ENCODE peak calls at places on chromosomes 5 and 9, in seven cellular contexts. J is A549, R is suprapubic skin, A is HepG2, X is upper lobe of left lung, V is GM12878, P is stomach. D is an unnamed sample. For H3K4me1, the result is how much of the 10 kb centered on the place peaks cover.

GRCh38 chr5:44002381-44002901 is 386.8 kb downstream of the FGF10 start:
- DNase-seq in A (peak), J (peak), V (no peak), X (no peak), P (peak), R (no peak), D (no peak)

GRCh38 chr5:58507715-58508114 is 16.5 kb downstream of the GAPT start:
- DNase-seq in P (no peak), V (no peak), A (no peak), J (no peak), R (no peak), X (no peak), D (no peak)

GRCh38 chr9:126935630-126936029 is 21.0 kb downstream of the RALGPS1 start:
- DNase-seq in P (no peak), J (no peak), A (no peak), V (no peak), X (no peak), R (no peak), D (no peak)

GRCh38 chr5:144575736-144576135 is 405.1 kb downstream of the KCTD16 start:
- DNase-seq in P (no peak), R (no peak), A (no peak), J (no peak), X (no peak), V (no peak), D (no peak)

GRCh38 chr9:110543631-110544051 is 35.9 kb downstream of the SVEP1 start:
- DNase-seq in P (no peak), V (no peak), A (no peak), X (no peak), R (no peak), J (no peak), D (peak)

GRCh38 chr9:99085949-99086948 is 18.7 kb upstream of the TGFBR1 start:
- DNase-seq in P (no peak), R (no peak), J (no peak), A (no peak), X (no peak), V (no peak), D (no peak)

GRCh38 chr5:151079838-151080619 is 805 bp downstream of the TNIP1 start:
- DNase-seq in V (no peak), X (no peak), J (peak), P (no peak), A (no peak), R (no peak), D (no peak)

GRCh38 chr9:130869250-130869649 is 27.4 kb downstream of the QRFP start:
- DNase-seq in P (peak), V (no peak), J (no peak), A (no peak), X (no peak), R (no peak), D (peak)

GRCh38 chr5:61020415-61020814 is 75.4 kb downstream of the NDUFAF2 start:
- DNase-seq in P (no peak), R (no peak), A (peak), J (peak), V (no peak), X (no peak), D (no peak)

GRCh38 chr5:132777209-132778069 is at the start of gene SEPTIN8:
- DNase-seq in X (peak), A (no peak), V (no peak), P (peak), R (no peak), J (peak), D (peak)

GRCh38 chr5:74173260-74173659 is 467.3 kb downstream of the ENC1 start:
- DNase-seq in X (no peak), P (no peak), V (no peak), A (no peak), R (no peak), J (no peak), D (no peak)

GRCh38 chr5:23466401-23466886 is 41.0 kb upstream of the PRDM9 start:
- DNase-seq in A (peak), P (no peak), R (no peak), X (no peak), J (peak), V (no peak), D (no peak)

GRCh38 chr5:7926296-7926695 is 57.3 kb downstream of the MTRR start:
- DNase-seq in P (no peak), R (no peak), V (no peak), J (no peak), X (no peak), A (no peak), D (no peak)

GRCh38 chr5:157562111-157562581 is 13.4 kb downstream of the ADAM19 start:
- DNase-seq in V (no peak), X (no peak), A (no peak), J (no peak), P (no peak), R (no peak), D (no peak)

GRCh38 chr9:73183917-73184861 is 32.5 kb downstream of the ANXA1 start:
- DNase-seq in X (no peak), V (no peak), R (no peak), P (no peak), J (peak), A (peak), D (no peak)

GRCh38 chr5:119358901-119359603 is 3.2 kb downstream of the TNFAIP8 start:
- DNase-seq in X (no peak), A (no peak), J (no peak), V (no peak), P (no peak), R (no peak), D (no peak)

GRCh38 chr5:180253036-180253824 is 38.7 kb downstream of the MAPK9 start:
- DNase-seq in P (no peak), X (no peak), A (no peak), V (no peak), J (peak), R (no peak), D (no peak)

GRCh38 chr9:36960575-36960955 is 73.5 kb downstream of the PAX5 start:
- DNase-seq in X (no peak), J (no peak), V (no peak), A (no peak), R (peak), P (no peak), D (no peak)

GRCh38 chr9:77871483-77871882 is 160.1 kb downstream of the GNAQ start:
- DNase-seq in X (no peak), P (no peak), J (no peak), R (no peak), V (no peak), A (no peak), D (no peak)

GRCh38 chr5:24367211-24367610 is 277.6 kb downstream of the CDH10 start:
- DNase-seq in X (no peak), P (no peak), J (no peak), R (no peak), V (no peak), A (no peak), D (no peak)

GRCh38 chr5:52693279-52693678 is 94.4 kb upstream of the ITGA1 start:
- DNase-seq in P (peak), A (peak), X (no peak), J (peak), V (no peak), R (no peak), D (no peak)

GRCh38 chr5:71907589-71908145 is 188.6 kb downstream of the CARTPT start:
- DNase-seq in A (no peak), R (no peak), V (no peak), P (no peak), J (no peak), X (no peak), D (no peak)

GRCh38 chr9:97625620-97626019 is 7.5 kb downstream of the TSTD2 start:
- DNase-seq in R (no peak), X (no peak), P (no peak), J (no peak), A (no peak), V (no peak), D (no peak)

GRCh38 chr9:97632406-97632991 is 669 bp downstream of the TSTD2 start:
- DNase-seq in A (no peak), J (no peak), P (peak), R (peak), X (no peak), V (no peak), D (peak)

GRCh38 chr9:97627624-97628023 is 5.5 kb downstream of the TSTD2 start:
- DNase-seq in V (no peak), A (no peak), R (no peak), X (no peak), J (no peak), P (no peak), D (no peak)

GRCh38 chr9:97629136-97629535 is 4.0 kb downstream of the TSTD2 start:
- DNase-seq in J (no peak), V (no peak), X (no peak), P (no peak), A (no peak), R (no peak), D (no peak)

DNA sequence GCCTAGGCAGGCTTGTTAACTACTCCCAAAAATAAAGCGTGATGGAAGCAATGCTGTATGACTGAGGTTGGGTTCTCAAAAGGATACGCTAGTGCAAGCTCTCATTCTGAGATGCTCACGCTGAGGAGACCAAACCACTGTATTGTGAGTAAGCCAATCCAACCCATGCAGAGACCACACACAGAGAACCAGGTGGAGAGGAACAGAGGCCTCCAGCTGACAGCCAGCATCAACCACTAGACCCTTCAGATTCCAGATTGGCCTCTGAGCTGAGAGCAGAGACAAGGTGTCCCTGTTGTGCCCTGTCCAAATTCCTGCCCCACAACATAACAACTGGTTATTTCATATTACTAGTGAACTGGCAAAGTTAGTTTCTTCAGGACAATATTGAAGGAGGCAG is 4.5 kb downstream of the TSTD2 start:
- DNase-seq in P (no peak), A (no peak), X (no peak), V (no peak), R (no peak), J (no peak), D (no peak)
- H3K4me1 ChIP-seq in P (under half), A (under half), X (under half), V (under half), R (under half), J (under half), D (under half)

GRCh38 chr9:111759762-111760639 is 34.7 kb downstream of the SHOC1 start:
- DNase-seq in J (peak), X (no peak), R (no peak), A (peak), P (peak), V (peak), D (no peak)
- TF ChIP-seq EP300 in J (no peak), X (no peak), R (no peak), A (no peak), P (no peak), V (no peak), D (no peak)

DNA sequence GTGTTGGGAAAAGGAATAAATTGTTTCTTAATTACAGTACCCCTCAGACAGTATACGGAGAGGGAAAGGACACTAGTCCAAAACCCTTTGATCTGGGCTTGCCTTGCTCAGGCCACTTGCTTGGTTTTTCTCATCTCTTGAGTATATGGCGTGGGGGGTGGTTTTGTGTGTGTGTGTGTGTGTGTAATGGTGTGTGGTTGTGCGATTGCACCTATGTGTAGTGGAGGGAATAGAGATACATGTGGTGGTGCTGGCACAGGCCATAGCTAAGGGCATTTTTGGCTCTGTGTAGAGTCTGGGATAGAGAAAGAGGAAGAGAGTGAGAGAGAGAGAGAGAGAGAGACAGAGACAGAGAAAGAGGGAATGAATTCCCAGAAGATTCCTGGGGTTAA is 59.0 kb upstream of the TLR4 start:
- DNase-seq in V (no peak), R (no peak), A (no peak), P (no peak), X (no peak), J (no peak), D (no peak)
- TF ChIP-seq POLR2A in V (no peak), R (no peak), A (no peak), P (no peak), X (no peak), J (no peak), D (no peak)

DNA sequence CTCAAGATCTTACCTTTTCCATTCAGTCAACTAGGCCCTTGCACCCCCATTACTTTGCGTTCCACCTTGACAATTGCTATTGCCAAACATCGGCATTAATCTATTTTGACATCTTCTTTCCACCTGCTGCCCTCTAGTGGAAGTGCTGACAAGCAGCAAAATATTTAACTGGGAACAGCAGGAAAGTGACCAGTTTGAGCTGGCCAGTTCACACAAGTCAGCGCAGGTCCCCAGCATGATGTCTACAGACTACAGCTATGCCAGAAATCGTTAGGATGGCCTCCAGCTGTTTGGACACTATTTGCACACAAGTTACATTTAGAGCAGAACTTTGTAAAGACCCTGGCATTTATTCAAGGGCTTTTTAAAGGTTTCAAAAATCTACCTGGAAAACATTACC is 160.1 kb downstream of the GHR start:
- DNase-seq in R (no peak), P (peak), X (no peak), A (peak), J (peak), V (peak), D (no peak)
- H3K4me1 ChIP-seq in R (under half), P (under half), X (under half), A (under half), J (under half), V (under half), D (under half)

GRCh38 chr5:67206381-67207328 is 10.1 kb upstream of the CD180 start:
- DNase-seq in P (peak), V (peak), A (peak), X (no peak), J (peak), R (no peak), D (no peak)
- TF ChIP-seq EP300 in P (no peak), V (peak), A (peak), X (no peak), J (peak), R (no peak), D (no peak)

DNA sequence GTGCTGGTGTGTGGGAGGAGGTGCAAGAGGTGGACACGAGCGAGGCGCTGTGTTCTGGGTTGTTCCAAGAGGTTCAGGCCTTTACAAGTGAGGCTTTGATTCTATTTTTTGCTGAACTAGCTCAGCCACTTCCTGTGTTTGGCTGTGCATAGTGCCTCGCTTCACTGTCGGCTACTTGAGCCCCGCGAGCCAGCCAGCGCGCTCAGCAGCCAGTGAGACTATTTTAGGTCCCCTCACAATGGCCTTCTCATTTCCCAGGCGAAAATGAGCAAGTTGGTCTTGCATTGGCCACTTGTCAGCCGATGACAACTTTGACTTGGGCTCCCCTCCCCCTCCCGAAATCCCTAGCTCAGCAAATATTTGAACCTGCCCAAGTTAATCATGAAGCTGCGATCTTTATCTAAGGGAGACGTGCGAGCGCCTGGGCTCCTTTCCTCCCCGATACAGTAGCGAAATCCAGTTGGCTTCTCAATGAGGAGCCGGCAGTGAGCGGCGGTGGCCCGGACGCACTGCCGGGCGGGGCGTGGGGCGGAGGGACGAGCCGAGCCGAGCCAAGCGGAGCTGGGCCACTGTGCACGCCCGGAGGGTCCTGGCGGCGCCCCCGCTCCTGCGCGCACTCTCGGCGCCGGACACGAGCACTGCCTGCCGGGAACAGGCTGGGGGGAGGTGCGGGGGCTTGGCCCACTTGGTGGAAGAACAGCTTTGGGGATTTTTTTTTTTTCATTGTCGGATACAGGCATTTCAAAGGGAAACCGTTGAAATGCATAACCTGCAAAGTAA is 72.6 kb downstream of the PIK3R1 start:
- DNase-seq in P (peak), R (no peak), X (peak), V (peak), J (peak), A (peak), D (peak)
- TF ChIP-seq POLR2A in P (no peak), R (no peak), X (peak), V (peak), J (peak), A (peak), D (no peak)

D was measured in ovary.